ENCODE peak calls at places on chromosomes 7 and 10, in nine cellular contexts. O is ELR; W is stimulated activated CD8-positive, alpha-beta memory T cell treated with anti-CD3 and anti-CD28 coated beads, Interleukin-15, amount 100 ng/mL, for 1 hour; K is pancreas; J is CD8-positive, alpha-beta memory T cell; H is activated naive CD4-positive, alpha-beta T cell treated with anti-CD3 and anti-CD28 coated beads for 36 hours; C is cerebellum; V is HepG2; I is kidney glomerular epithelial cell. P is an unnamed sample.

GRCh38 chr7:19368540-19368939 is 223.3 kb upstream of the FERD3L start:
- DNase-seq in O (peak), W (no peak), K (no peak), J (no peak), H (no peak), C (no peak), V (no peak), I (no peak), P (no peak)

GRCh38 chr7:23335621-23336020 is 36.5 kb downstream of the MALSU1 start:
- DNase-seq in O (no peak), W (no peak), K (no peak), J (no peak), H (no peak), C (no peak), V (no peak), I (no peak), P (no peak)

GRCh38 chr7:7719235-7719634 is 828 bp upstream of the RPA3 start:
- DNase-seq in O (peak), W (no peak), K (peak), J (peak), H (peak), C (no peak), V (peak), I (peak), P (peak)

GRCh38 chr7:137671920-137672319 is 174.9 kb downstream of the DGKI start:
- DNase-seq in O (no peak), W (no peak), K (no peak), J (no peak), H (no peak), C (no peak), V (no peak), I (no peak), P (no peak)

GRCh38 chr7:121449304-121449703 is 53.2 kb upstream of the FAM3C start:
- DNase-seq in O (no peak), W (no peak), K (no peak), J (no peak), H (no peak), C (no peak), V (no peak), I (no peak), P (no peak)

GRCh38 chr7:114310344-114311118 is 104.1 kb upstream of the FOXP2 start:
- DNase-seq in O (no peak), W (no peak), K (no peak), J (no peak), H (no peak), C (no peak), V (no peak), I (no peak), P (no peak)

GRCh38 chr7:131066635-131067034 is 261.0 kb upstream of the MKLN1 start:
- DNase-seq in O (peak), W (no peak), K (no peak), J (no peak), H (no peak), C (no peak), V (peak), I (no peak), P (no peak)

GRCh38 chr10:94075521-94075920 is 81.8 kb downstream of the PLCE1 start:
- DNase-seq in O (no peak), W (no peak), K (no peak), J (no peak), H (no peak), C (no peak), V (no peak), I (no peak), P (no peak)

GRCh38 chr10:3072641-3073360 is 5.5 kb downstream of the PFKP start:
- DNase-seq in O (no peak), W (no peak), K (no peak), J (no peak), H (no peak), C (no peak), V (no peak), I (no peak), P (no peak)

GRCh38 chr10:69661414-69662172 is 31.5 kb downstream of the FAM241B start:
- DNase-seq in O (no peak), W (no peak), K (no peak), J (no peak), H (no peak), C (no peak), V (no peak), I (peak), P (no peak)

GRCh38 chr7:140525741-140526140 is 46.4 kb upstream of the MKRN1 start:
- DNase-seq in O (peak), W (no peak), K (no peak), J (peak), H (peak), C (no peak), V (no peak), I (no peak), P (no peak)

GRCh38 chr10:21807162-21807561 is 196.4 kb downstream of the DNAJC1 start:
- DNase-seq in O (no peak), W (no peak), K (no peak), J (no peak), H (no peak), C (no peak), V (no peak), I (no peak), P (no peak)

GRCh38 chr10:819816-820215 is 111.7 kb downstream of the LARP4B start:
- DNase-seq in O (no peak), W (no peak), K (no peak), J (no peak), H (no peak), C (no peak), V (no peak), I (no peak), P (peak)

GRCh38 chr7:96308253-96308949 is 13.5 kb downstream of the SLC25A13 start:
- DNase-seq in O (no peak), W (no peak), K (no peak), J (no peak), H (no peak), C (no peak), V (peak), I (no peak), P (no peak)

GRCh38 chr10:43863859-43864591 is 215.3 kb upstream of the ZNF32 start:
- DNase-seq in O (peak), W (no peak), K (no peak), J (no peak), H (no peak), C (no peak), V (peak), I (peak), P (peak)

GRCh38 chr10:71627956-71628355 is 91.6 kb downstream of the C10orf105 start:
- DNase-seq in O (no peak), W (no peak), K (no peak), J (no peak), H (no peak), C (no peak), V (no peak), I (no peak), P (no peak)

GRCh38 chr7:74253975-74254857 is at the start of gene RFC2:
- DNase-seq in O (peak), W (peak), K (peak), J (peak), H (peak), C (peak), V (peak), I (peak), P (peak)